ENCODE peak calls at places on chromosome 9, in seven cellular contexts. X is GM23338; U is CD4-positive, alpha-beta T cell; E is HCT116; A is GM13976; Q is BE2C; Z is astrocyte of the spinal cord. L is an unnamed sample.

GRCh38 chr9:126123927-126124326 is 202.7 kb upstream of the MVB12B start:
- DNase-seq in X (no peak), U (no peak), E (no peak), A (peak), Q (no peak), Z (no peak), L (no peak)

GRCh38 chr9:119432428-119432827 is 63.2 kb upstream of the BRINP1 start:
- DNase-seq in X (no peak), U (no peak), E (no peak), A (no peak), Q (no peak), Z (no peak), L (no peak)

GRCh38 chr9:108282872-108283271 is 572.9 kb downstream of the ACTL7B start:
- DNase-seq in X (peak), U (no peak), E (no peak), A (no peak), Q (no peak), Z (peak), L (no peak)

GRCh38 chr9:129145316-129145715 is 32.7 kb downstream of the IER5L start:
- DNase-seq in X (no peak), U (no peak), E (no peak), A (no peak), Q (no peak), Z (no peak), L (no peak)

GRCh38 chr9:38467404-38467803 is 43.1 kb upstream of the IGFBPL1 start:
- DNase-seq in X (no peak), U (no peak), E (no peak), A (no peak), Q (no peak), Z (no peak), L (no peak)

GRCh38 chr9:97411789-97412627 is at the start of gene TDRD7:
- DNase-seq in X (peak), U (peak), E (peak), A (peak), Q (peak), Z (peak), L (peak)

GRCh38 chr9:88530051-88530450 is 4.9 kb upstream of the NXNL2 start:
- DNase-seq in X (no peak), U (no peak), E (no peak), A (no peak), Q (no peak), Z (peak), L (no peak)

GRCh38 chr9:121322037-121322736 is 47.9 kb downstream of the STOM start:
- DNase-seq in X (no peak), U (no peak), E (peak), A (no peak), Q (no peak), Z (peak), L (no peak)

GRCh38 chr9:4579011-4579410 is 83.1 kb upstream of the PLPP6 start:
- DNase-seq in X (no peak), U (no peak), E (no peak), A (no peak), Q (no peak), Z (no peak), L (no peak)

GRCh38 chr9:38023661-38024035 is 45.4 kb downstream of the SHB start:
- DNase-seq in X (no peak), U (no peak), E (no peak), A (no peak), Q (peak), Z (no peak), L (no peak)

GRCh38 chr9:4686584-4686983 is 7.2 kb downstream of the CDC37L1 start:
- DNase-seq in X (no peak), U (no peak), E (no peak), A (no peak), Q (no peak), Z (no peak), L (no peak)

GRCh38 chr9:86337469-86338107 is 16.6 kb downstream of the TUT7 start:
- DNase-seq in X (no peak), U (no peak), E (no peak), A (no peak), Q (no peak), Z (no peak), L (no peak)

GRCh38 chr9:3409453-3409852 is 116.3 kb downstream of the RFX3 start:
- DNase-seq in X (no peak), U (no peak), E (no peak), A (no peak), Q (no peak), Z (no peak), L (no peak)

GRCh38 chr9:18847576-18848275 is 185.3 kb downstream of the SAXO1 start:
- DNase-seq in X (no peak), U (no peak), E (no peak), A (no peak), Q (peak), Z (no peak), L (no peak)

GRCh38 chr9:87336914-87337333 is 160.7 kb upstream of the DAPK1 start:
- DNase-seq in X (peak), U (no peak), E (peak), A (peak), Q (peak), Z (peak), L (no peak)

GRCh38 chr9:106450549-106450948 is 412.4 kb upstream of the ZNF462 start:
- DNase-seq in X (no peak), U (no peak), E (no peak), A (no peak), Q (no peak), Z (no peak), L (no peak)

GRCh38 chr9:95623614-95624013 is 106.8 kb upstream of the PTCH1 start:
- DNase-seq in X (no peak), U (no peak), E (no peak), A (no peak), Q (no peak), Z (no peak), L (no peak)

GRCh38 chr9:79611091-79611614 is 39.4 kb downstream of the TLE4 start:
- DNase-seq in X (peak), U (no peak), E (no peak), A (no peak), Q (no peak), Z (peak), L (no peak)

GRCh38 chr9:3527653-3527960 is 1.8 kb upstream of the RFX3 start:
- DNase-seq in X (no peak), U (no peak), E (no peak), A (no peak), Q (no peak), Z (no peak), L (no peak)

GRCh38 chr9:99253134-99253533 is 31.1 kb downstream of the SEC61B start:
- DNase-seq in X (no peak), U (no peak), E (no peak), A (no peak), Q (no peak), Z (no peak), L (no peak)

GRCh38 chr9:114276908-114277821 is 45.7 kb upstream of the ORM1 start:
- DNase-seq in X (no peak), U (no peak), E (no peak), A (no peak), Q (peak), Z (peak), L (no peak)

GRCh38 chr9:88738708-88739107 is 203.7 kb downstream of the NXNL2 start:
- DNase-seq in X (no peak), U (no peak), E (no peak), A (no peak), Q (no peak), Z (no peak), L (no peak)

GRCh38 chr9:33659915-33660314 is 135.4 kb upstream of the PRSS3 start:
- DNase-seq in X (no peak), U (no peak), E (no peak), A (no peak), Q (no peak), Z (no peak), L (no peak)

GRCh38 chr9:93258818-93259489 is 75.0 kb downstream of the WNK2 start:
- DNase-seq in X (no peak), U (no peak), E (no peak), A (no peak), Q (no peak), Z (no peak), L (no peak)

GRCh38 chr9:81002242-81002641 is 687.1 kb downstream of the TLE1 start:
- DNase-seq in X (no peak), U (no peak), E (peak), A (no peak), Q (no peak), Z (peak), L (no peak)

GRCh38 chr9:97548819-97549540 is 47.5 kb downstream of the TMOD1 start:
- DNase-seq in X (no peak), U (no peak), E (no peak), A (no peak), Q (no peak), Z (no peak), L (no peak)

GRCh38 chr9:20658677-20659473 is 25.2 kb upstream of the FOCAD start:
- DNase-seq in X (peak), U (no peak), E (no peak), A (no peak), Q (no peak), Z (peak), L (no peak)

GRCh38 chr9:126682113-126682810 is 68.5 kb downstream of the LMX1B start:
- DNase-seq in X (peak), U (no peak), E (no peak), A (no peak), Q (no peak), Z (no peak), L (no peak)

GRCh38 chr9:38619556-38620447 is 594 bp downstream of the ANKRD18A start:
- DNase-seq in X (peak), U (peak), E (no peak), A (peak), Q (no peak), Z (no peak), L (peak)

GRCh38 chr9:75200892-75201470 is 112.7 kb downstream of the OSTF1 start:
- DNase-seq in X (peak), U (no peak), E (peak), A (peak), Q (no peak), Z (peak), L (peak)

GRCh38 chr9:19404278-19405075 is 4.3 kb upstream of the ACER2 start:
- DNase-seq in X (no peak), U (no peak), E (no peak), A (no peak), Q (no peak), Z (no peak), L (no peak)

GRCh38 chr9:68844623-68845612 is 139.9 kb downstream of the PIP5K1B start:
- DNase-seq in X (peak), U (no peak), E (peak), A (peak), Q (peak), Z (peak), L (peak)

GRCh38 chr9:7811679-7812078 is 12.1 kb upstream of the DMAC1 start:
- DNase-seq in X (no peak), U (no peak), E (no peak), A (no peak), Q (no peak), Z (no peak), L (no peak)

GRCh38 chr9:7816021-7816420 is 16.4 kb upstream of the DMAC1 start:
- DNase-seq in X (no peak), U (no peak), E (no peak), A (no peak), Q (no peak), Z (no peak), L (no peak)

DNA sequence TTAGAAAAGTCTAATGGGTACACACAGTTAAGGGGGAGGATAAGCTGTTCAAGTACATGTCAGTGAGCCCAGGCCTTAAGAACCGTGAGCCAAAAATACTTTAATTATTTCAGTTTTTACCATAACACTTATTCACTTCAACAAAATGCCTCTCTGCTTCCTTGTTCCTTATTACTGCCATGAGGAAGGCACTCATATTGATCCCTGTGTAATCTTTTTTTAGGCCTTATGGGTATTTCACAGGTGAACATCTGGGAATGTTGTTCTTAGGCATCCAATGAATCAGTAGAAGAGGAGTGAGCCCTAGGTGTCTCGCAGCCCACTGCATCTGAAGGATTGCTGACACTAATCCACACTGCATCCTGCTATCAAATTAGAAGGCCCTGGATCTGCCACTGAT is 13.5 kb upstream of the DMAC1 start:
- DNase-seq in X (no peak), U (no peak), E (no peak), A (no peak), Q (no peak), Z (no peak), L (no peak)
- TF ChIP-seq CTCF in X (no peak), U (no peak), E (no peak), A (no peak), Q (no peak), Z (no peak), L (no peak)

GRCh38 chr9:2017459-2018161 is 2.5 kb downstream of the SMARCA2 start:
- DNase-seq in X (peak), U (peak), E (no peak), A (peak), Q (peak), Z (peak), L (peak)
- TF ChIP-seq CTCF in X (no peak), U (no peak), E (no peak), A (no peak), Q (no peak), Z (no peak), L (no peak)

GRCh38 chr9:136109351-136110081 is 9.2 kb downstream of the TMEM250 start:
- DNase-seq in X (peak), U (peak), E (peak), A (peak), Q (peak), Z (peak), L (peak)
- TF ChIP-seq CTCF in X (no peak), U (no peak), E (no peak), A (no peak), Q (no peak), Z (no peak), L (no peak)

GRCh38 chr9:70484232-70485130 is 70.0 kb upstream of the KLF9 start:
- DNase-seq in X (peak), U (no peak), E (peak), A (peak), Q (peak), Z (peak), L (peak)
- TF ChIP-seq CTCF in X (peak), U (peak), E (peak), A (peak), Q (peak), Z (peak), L (peak)

GRCh38 chr9:130433168-130433946 is 11.4 kb upstream of the ASS1 start:
- DNase-seq in X (peak), U (no peak), E (no peak), A (peak), Q (peak), Z (peak), L (peak)
- TF ChIP-seq CTCF in X (peak), U (no peak), E (no peak), A (no peak), Q (peak), Z (peak), L (peak)

DNA sequence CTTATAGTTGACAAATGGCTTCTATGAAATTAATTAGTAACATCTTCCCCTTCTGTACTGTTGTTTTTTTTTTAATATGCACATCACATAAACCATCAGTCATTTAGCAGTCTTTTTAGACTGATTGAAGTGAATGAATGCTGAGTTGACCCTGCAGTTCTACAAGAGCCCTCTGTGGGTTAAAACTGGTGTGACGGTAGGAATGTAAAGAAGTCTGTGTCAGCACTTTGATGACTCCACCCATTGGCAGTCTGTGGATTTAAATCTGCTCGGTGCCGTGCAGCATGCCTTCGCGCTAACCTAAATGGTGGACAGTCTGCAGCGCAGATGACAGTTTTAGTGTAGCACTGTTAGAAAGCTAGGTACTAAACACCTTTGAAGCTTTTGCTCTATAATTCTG is 3.1 kb downstream of the GTF3C4 start:
- DNase-seq in X (peak), U (no peak), E (no peak), A (no peak), Q (no peak), Z (peak), L (peak)
- TF ChIP-seq CTCF in X (peak), U (no peak), E (no peak), A (no peak), Q (peak), Z (no peak), L (peak)

GRCh38 chr9:35645736-35646582 is 4.8 kb downstream of the SIT1 start:
- DNase-seq in X (peak), U (no peak), E (peak), A (no peak), Q (no peak), Z (peak), L (peak)

GRCh38 chr9:35650341-35651158 is at the start of gene SIT1:
- DNase-seq in X (peak), U (peak), E (no peak), A (peak), Q (no peak), Z (no peak), L (no peak)

GRCh38 chr9:35649431-35650340 is 1.0 kb downstream of the SIT1 start:
- DNase-seq in X (no peak), U (peak), E (no peak), A (peak), Q (no peak), Z (peak), L (no peak)

GRCh38 chr9:35643046-35643445 is 7.7 kb downstream of the SIT1 start:
- DNase-seq in X (no peak), U (no peak), E (no peak), A (no peak), Q (no peak), Z (no peak), L (no peak)

DNA sequence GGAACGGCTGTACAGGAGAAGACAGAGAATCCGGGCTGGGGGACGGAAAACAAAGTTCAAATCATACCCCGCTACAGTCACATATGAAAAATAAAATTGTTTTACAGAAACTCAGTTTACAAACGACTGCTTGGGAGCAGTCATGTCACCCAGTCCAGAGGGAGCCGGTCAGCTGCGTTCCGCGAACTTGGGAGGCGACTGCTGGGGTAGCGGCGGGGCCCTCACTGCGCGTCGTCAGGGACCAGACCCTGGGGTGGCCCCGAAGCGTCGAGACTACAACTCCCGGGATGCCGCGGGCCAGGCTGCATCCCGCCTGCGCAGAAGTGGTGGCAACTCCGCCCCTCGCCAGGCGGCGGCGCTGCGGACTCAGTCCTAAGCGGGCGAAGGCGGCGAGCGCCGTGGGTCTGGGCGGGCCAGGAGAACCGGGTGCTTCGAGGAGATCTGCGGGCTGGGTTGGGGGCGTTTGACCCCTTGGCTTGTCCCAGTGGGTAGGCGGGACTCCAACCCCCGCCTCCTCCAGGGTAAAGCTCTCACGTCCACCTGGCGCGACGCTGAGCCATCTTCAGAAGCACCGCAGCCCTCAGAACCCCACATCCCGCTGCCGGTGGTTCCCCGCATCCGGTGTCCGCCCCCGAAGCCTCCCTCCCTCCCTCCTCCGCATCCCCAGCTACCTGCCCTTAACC is 4.0 kb downstream of the SIT1 start:
- DNase-seq in X (peak), U (peak), E (peak), A (peak), Q (peak), Z (peak), L (peak)
- TF ChIP-seq CTCF in X (peak), U (peak), E (peak), A (peak), Q (peak), Z (peak), L (peak)

DNA sequence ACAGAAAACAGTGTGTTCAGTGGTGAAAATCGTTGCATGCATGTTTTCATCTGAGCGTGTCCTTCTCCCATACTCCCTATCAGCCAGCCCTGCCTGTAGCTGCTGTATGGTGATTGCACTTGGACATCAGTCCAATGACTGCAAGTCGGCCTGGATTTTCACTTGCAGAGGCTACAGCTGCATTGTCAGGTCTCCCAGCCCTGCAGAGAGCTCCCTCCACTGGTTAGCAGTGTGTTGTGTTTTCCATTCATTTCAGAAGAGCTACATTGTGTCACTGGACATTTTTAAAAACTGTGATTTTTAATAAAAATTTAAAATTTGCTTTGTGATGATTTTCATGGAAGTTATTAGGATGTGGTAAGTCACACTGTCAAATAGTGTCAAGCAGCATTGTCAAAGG is 96.6 kb downstream of the SYK start:
- DNase-seq in X (no peak), U (no peak), E (no peak), A (no peak), Q (no peak), Z (no peak), L (no peak)
- TF ChIP-seq CTCF in X (peak), U (no peak), E (no peak), A (no peak), Q (peak), Z (peak), L (peak)

GRCh38 chr9:36788534-36788933 is 215.8 kb downstream of the MELK start:
- DNase-seq in X (peak), U (no peak), E (peak), A (peak), Q (no peak), Z (no peak), L (no peak)
- TF ChIP-seq CTCF in X (peak), U (peak), E (peak), A (peak), Q (no peak), Z (peak), L (peak)